ENCODE peak calls at places on chromosomes 6 and 20, in six cellular contexts. W, M, X, S, V and E are unnamed samples.

GRCh38 chr6:11606287-11606686 is 68.7 kb downstream of the TMEM170B start:
- DNase-seq in W (no peak), M (no peak), X (no peak), S (no peak), V (no peak), E (no peak)

GRCh38 chr6:147463651-147464050 is 44.8 kb upstream of the SAMD5 start:
- DNase-seq in W (no peak), M (no peak), X (no peak), S (no peak), V (no peak), E (no peak)

GRCh38 chr6:5151955-5152401 is 66.8 kb downstream of the PPP1R3G start:
- DNase-seq in W (no peak), M (no peak), X (no peak), S (no peak), V (peak; percentile 86), E (no peak)

GRCh38 chr6:123415844-123416468 is 220.8 kb downstream of the TRDN start:
- DNase-seq in W (peak; percentile 48), M (no peak), X (no peak), S (no peak), V (peak; percentile 68), E (no peak)

GRCh38 chr20:57432874-57433491 is 41.8 kb downstream of the RBM38 start:
- DNase-seq in W (peak; percentile 72), M (no peak), X (no peak), S (no peak), V (peak; percentile 35), E (no peak)

GRCh38 chr6:26031595-26032386 is 55.4 kb upstream of the HFE start:
- DNase-seq in W (peak; percentile 95), M (peak; percentile 52), X (peak; percentile 84), S (peak; percentile 79), V (peak; percentile 95), E (peak; percentile 91)

GRCh38 chr6:3624268-3625136 is 127.0 kb downstream of the PXDC1 start:
- DNase-seq in W (no peak), M (no peak), X (peak; percentile 53), S (no peak), V (no peak), E (peak; percentile 65)

GRCh38 chr6:170139531-170139930 is 151.3 kb downstream of the DLL1 start:
- DNase-seq in W (no peak), M (no peak), X (peak; percentile 55), S (no peak), V (no peak), E (peak; percentile 80)

GRCh38 chr6:32152414-32153251 is 894 bp upstream of the PRRT1 start:
- DNase-seq in W (no peak), M (no peak), X (no peak), S (no peak), V (peak; percentile 38), E (no peak)

GRCh38 chr20:54133434-54134427 is 40.1 kb downstream of the CYP24A1 start:
- DNase-seq in W (peak; percentile 83), M (no peak), X (no peak), S (no peak), V (peak; percentile 70), E (no peak)

GRCh38 chr6:113277111-113277510 is 580.0 kb upstream of the MARCKS start:
- DNase-seq in W (no peak), M (no peak), X (no peak), S (no peak), V (no peak), E (no peak)

GRCh38 chr6:99092461-99092860 is 144.7 kb upstream of the FBXL4 start:
- DNase-seq in W (no peak), M (no peak), X (no peak), S (no peak), V (no peak), E (no peak)

GRCh38 chr6:94344866-94345265 is 925.5 kb upstream of the EPHA7 start:
- DNase-seq in W (no peak), M (no peak), X (no peak), S (no peak), V (no peak), E (no peak)

GRCh38 chr20:49310695-49311094 is 32.8 kb upstream of the ZNFX1 start:
- DNase-seq in W (no peak), M (no peak), X (no peak), S (no peak), V (peak; percentile 86), E (no peak)

GRCh38 chr6:143396497-143397228 is 53.8 kb downstream of the ADAT2 start:
- DNase-seq in W (no peak), M (no peak), X (no peak), S (no peak), V (peak; percentile 41), E (no peak)

GRCh38 chr6:163338671-163339405 is 75.7 kb upstream of the QKI start:
- DNase-seq in W (no peak), M (no peak), X (no peak), S (no peak), V (peak; percentile 5), E (no peak)

GRCh38 chr6:149114167-149114566 is 203.3 kb upstream of the TAB2 start:
- DNase-seq in W (no peak), M (no peak), X (no peak), S (no peak), V (no peak), E (no peak)

GRCh38 chr20:56835829-56836228 is 206.7 kb downstream of the TFAP2C start:
- DNase-seq in W (no peak), M (no peak), X (no peak), S (no peak), V (no peak), E (no peak)

GRCh38 chr20:3811421-3812258 is 8.7 kb upstream of the AP5S1 start:
- DNase-seq in W (peak; percentile 97), M (peak; percentile 69), X (peak; percentile 99), S (peak; percentile 100), V (peak; percentile 99), E (peak; percentile 100)

GRCh38 chr20:7742479-7742878 is 197.8 kb downstream of the HAO1 start:
- DNase-seq in W (peak; percentile 26), M (no peak), X (no peak), S (no peak), V (peak; percentile 83), E (no peak)

GRCh38 chr6:150900049-150900448 is 34.5 kb downstream of the MTHFD1L start:
- DNase-seq in W (no peak), M (no peak), X (no peak), S (no peak), V (no peak), E (no peak)

GRCh38 chr20:55004044-55004443 is 528.7 kb downstream of the DOK5 start:
- DNase-seq in W (no peak), M (no peak), X (no peak), S (no peak), V (peak; percentile 1), E (no peak)

GRCh38 chr6:26025047-26025893 is 62.0 kb upstream of the HFE start:
- DNase-seq in W (peak; percentile 32), M (no peak), X (no peak), S (peak; percentile 69), V (peak; percentile 65), E (no peak)

GRCh38 chr6:47722178-47722577 is 23.8 kb downstream of the ADGRF4 start:
- DNase-seq in W (no peak), M (no peak), X (no peak), S (no peak), V (no peak), E (no peak)

GRCh38 chr20:21397341-21398108 is at the start of gene NKX2-4:
- DNase-seq in W (no peak), M (no peak), X (no peak), S (peak; percentile 38), V (no peak), E (no peak)

GRCh38 chr20:59577809-59578601 is 26.3 kb upstream of the PHACTR3 start:
- DNase-seq in W (no peak), M (no peak), X (no peak), S (no peak), V (no peak), E (no peak)